ENCODE peak calls at places on chromosomes 5 and 9, in five cellular contexts. T is HFFc6; M is Jurkat, Clone E6-1; R is non-pigmented ciliary epithelial cell; L is putamen. P is an unnamed sample.

GRCh38 chr5:163458778-163459405 is 1.0 kb downstream of the NUDCD2 start:
- DNase-seq in T (no peak), M (no peak), R (no peak), L (no peak), P (no peak)

GRCh38 chr9:112333639-112334318 is 360 bp upstream of the PTBP3 start:
- DNase-seq in T (peak; percentile 84), M (peak; percentile 91), R (peak; percentile 53), L (peak; percentile 96), P (peak; percentile 93)

GRCh38 chr9:79800578-79800977 is 228.8 kb downstream of the TLE4 start:
- DNase-seq in T (no peak), M (no peak), R (no peak), L (no peak), P (no peak)

GRCh38 chr5:2029206-2029605 is 146.5 kb upstream of the IRX4 start:
- DNase-seq in T (no peak), M (no peak), R (no peak), L (no peak), P (no peak)

GRCh38 chr9:35538361-35539234 is 48.7 kb downstream of the RUSC2 start:
- DNase-seq in T (peak; percentile 78), M (no peak), R (no peak), L (peak; percentile 91), P (no peak)

GRCh38 chr9:137387034-137387890 is 35.7 kb downstream of the EXD3 start:
- DNase-seq in T (no peak), M (no peak), R (no peak), L (no peak), P (no peak)

GRCh38 chr5:178422400-178422775 is 167.8 kb downstream of the COL23A1 start:
- DNase-seq in T (no peak), M (no peak), R (no peak), L (no peak), P (no peak)

GRCh38 chr5:160173-160510 is 31.2 kb upstream of the LRRC14B start:
- DNase-seq in T (peak; percentile 27), M (no peak), R (peak; percentile 55), L (no peak), P (no peak)

GRCh38 chr9:91164724-91165520 is 196.8 kb downstream of the AUH start:
- DNase-seq in T (peak; percentile 97), M (peak; percentile 96), R (peak; percentile 95), L (peak; percentile 7), P (peak; percentile 76)

GRCh38 chr9:129109952-129110739 is 447 bp downstream of the CRAT start:
- DNase-seq in T (peak; percentile 7), M (no peak), R (no peak), L (no peak), P (no peak)